ENCODE peak calls at places on chromosomes 13 and 19, in six cellular contexts. I, C, T, N, R and L are unnamed samples.

GRCh38 chr13:101941095-101941777 is 460.6 kb downstream of the FGF14 start:
- DNase-seq in I (no peak), C (no peak), T (peak; percentile 11), N (no peak), R (no peak), L (peak; percentile 66)

GRCh38 chr13:24671367-24672117 is 8.7 kb upstream of the ATP12A start:
- DNase-seq in I (peak; percentile 29), C (peak; percentile 50), T (peak; percentile 86), N (no peak), R (peak; percentile 54), L (peak; percentile 92)

GRCh38 chr13:40793339-40793738 is 3.9 kb downstream of the SLC25A15 start:
- DNase-seq in I (no peak), C (no peak), T (no peak), N (no peak), R (no peak), L (no peak)

GRCh38 chr13:76854209-76854608 is 32.0 kb downstream of the KCTD12 start:
- DNase-seq in I (no peak), C (no peak), T (no peak), N (no peak), R (no peak), L (no peak)

GRCh38 chr19:21463449-21464105 is 41.8 kb upstream of the ZNF429 start:
- DNase-seq in I (peak; percentile 86), C (peak; percentile 17), T (no peak), N (no peak), R (no peak), L (peak; percentile 23)

GRCh38 chr13:44471686-44472085 is 98.1 kb downstream of the SERP2 start:
- DNase-seq in I (no peak), C (no peak), T (peak; percentile 52), N (no peak), R (no peak), L (peak; percentile 73)

GRCh38 chr13:114068723-114069322 is 63.6 kb downstream of the RASA3 start:
- DNase-seq in I (no peak), C (peak; percentile 14), T (no peak), N (peak; percentile 13), R (no peak), L (peak; percentile 75)

GRCh38 chr19:50325310-50326100 is 3.7 kb downstream of the KCNC3 start:
- DNase-seq in I (peak; percentile 59), C (peak; percentile 62), T (peak; percentile 9), N (no peak), R (peak; percentile 84), L (peak; percentile 53)

GRCh38 chr13:24381539-24382265 is 72.3 kb downstream of the C1QTNF9 start:
- DNase-seq in I (no peak), C (no peak), T (no peak), N (no peak), R (no peak), L (peak; percentile 17)

GRCh38 chr19:12137541-12137940 is 2.6 kb downstream of the ZNF20 start:
- DNase-seq in I (no peak), C (no peak), T (no peak), N (no peak), R (peak; percentile 67), L (peak; percentile 9)

GRCh38 chr19:42074513-42075363 is 1.2 kb upstream of the ZNF574 start:
- DNase-seq in I (no peak), C (peak; percentile 43), T (no peak), N (no peak), R (no peak), L (no peak)

GRCh38 chr19:55118401-55118991 is 1.1 kb upstream of the PPP1R12C start:
- DNase-seq in I (peak; percentile 71), C (peak; percentile 35), T (no peak), N (no peak), R (no peak), L (peak; percentile 71)

GRCh38 chr13:54092686-54093085 is 1064.1 kb downstream of the OLFM4 start:
- DNase-seq in I (no peak), C (no peak), T (no peak), N (no peak), R (no peak), L (no peak)

GRCh38 chr19:37931941-37932655 is 25.1 kb downstream of the SIPA1L3 start:
- DNase-seq in I (peak; percentile 89), C (peak; percentile 89), T (peak; percentile 68), N (no peak), R (peak; percentile 84), L (peak; percentile 67)

GRCh38 chr13:110525328-110526319 is 35.9 kb downstream of the RAB20 start:
- DNase-seq in I (no peak), C (peak; percentile 46), T (no peak), N (no peak), R (no peak), L (no peak)

GRCh38 chr19:14674764-14675163 is at the start of gene ADGRE3:
- DNase-seq in I (no peak), C (no peak), T (no peak), N (no peak), R (no peak), L (peak; percentile 28)

GRCh38 chr19:47231215-47232054 is 436 bp upstream of the BBC3 start:
- DNase-seq in I (peak; percentile 90), C (peak; percentile 94), T (peak; percentile 83), N (peak; percentile 83), R (peak; percentile 88), L (peak; percentile 91)

GRCh38 chr19:55646889-55647731 is 902 bp upstream of the CCDC106 start:
- DNase-seq in I (no peak), C (no peak), T (no peak), N (no peak), R (no peak), L (no peak)

GRCh38 chr13:113147206-113147605 is 11.2 kb upstream of the PROZ start:
- DNase-seq in I (no peak), C (no peak), T (no peak), N (no peak), R (no peak), L (no peak)

GRCh38 chr13:114105351-114106225 is 26.8 kb downstream of the RASA3 start:
- DNase-seq in I (no peak), C (peak; percentile 9), T (no peak), N (peak; percentile 12), R (no peak), L (peak; percentile 52)

GRCh38 chr19:39408392-39409206 is 2.0 kb downstream of the ZFP36 start:
- DNase-seq in I (no peak), C (peak; percentile 61), T (no peak), N (no peak), R (no peak), L (peak; percentile 56)

GRCh38 chr19:3670258-3670795 is 29.9 kb downstream of the PIP5K1C start:
- DNase-seq in I (no peak), C (peak; percentile 68), T (peak; percentile 65), N (peak; percentile 81), R (no peak), L (peak; percentile 92)
- H3K4me3 ChIP-seq in I (no peak overlapping the region), C (peak overlapping the region; percentile 6), T (peak overlapping the region; percentile 24), N (peak overlapping the region; percentile 30), R (no peak overlapping the region), L (no peak overlapping the region)

DNA sequence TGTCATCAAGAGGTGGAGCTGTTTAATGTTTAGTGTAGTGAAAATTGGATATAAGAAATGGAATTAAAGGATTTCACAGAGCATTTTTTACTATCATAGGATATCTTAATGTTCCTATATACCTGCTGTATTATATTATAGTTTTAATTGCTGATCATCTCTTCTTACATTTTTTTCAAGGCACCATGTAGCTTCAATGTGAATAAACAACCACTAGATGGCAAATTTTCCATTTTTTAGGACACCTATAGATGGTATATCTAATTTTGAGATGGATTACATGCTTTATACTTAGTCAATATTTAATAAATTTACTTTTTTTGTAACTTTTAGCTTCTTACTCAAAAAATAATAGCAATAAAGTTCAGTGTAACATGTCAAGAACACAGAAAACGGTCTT is 9.0 kb upstream of the ATXN8OS start:
- DNase-seq in I (no peak), C (no peak), T (no peak), N (no peak), R (no peak), L (peak; percentile 31)
- TF ChIP-seq CTCF in I (peak; percentile 21), C (no peak), T (peak; percentile 24), N (no peak), R (no peak), L (peak; percentile 47)

GRCh38 chr13:28489536-28489935 is 5.4 kb downstream of the FLT1 start:
- DNase-seq in I (no peak), C (no peak), T (no peak), N (no peak), R (no peak), L (peak; percentile 72)

GRCh38 chr13:28493740-28494536 is 990 bp downstream of the FLT1 start:
- DNase-seq in I (no peak), C (no peak), T (no peak), N (no peak), R (no peak), L (no peak)

GRCh38 chr13:28492527-28493367 is 2.2 kb downstream of the FLT1 start:
- DNase-seq in I (no peak), C (no peak), T (no peak), N (no peak), R (no peak), L (no peak)

GRCh38 chr13:28488376-28489005 is 6.4 kb downstream of the FLT1 start:
- DNase-seq in I (no peak), C (no peak), T (no peak), N (no peak), R (no peak), L (no peak)

GRCh38 chr13:28489975-28490550 is 4.9 kb downstream of the FLT1 start:
- DNase-seq in I (no peak), C (no peak), T (no peak), N (no peak), R (no peak), L (no peak)
- H3K4me3 ChIP-seq in I (no peak overlapping the region), C (no peak overlapping the region), T (no peak overlapping the region), N (no peak overlapping the region), R (no peak overlapping the region), L (no peak overlapping the region)

DNA sequence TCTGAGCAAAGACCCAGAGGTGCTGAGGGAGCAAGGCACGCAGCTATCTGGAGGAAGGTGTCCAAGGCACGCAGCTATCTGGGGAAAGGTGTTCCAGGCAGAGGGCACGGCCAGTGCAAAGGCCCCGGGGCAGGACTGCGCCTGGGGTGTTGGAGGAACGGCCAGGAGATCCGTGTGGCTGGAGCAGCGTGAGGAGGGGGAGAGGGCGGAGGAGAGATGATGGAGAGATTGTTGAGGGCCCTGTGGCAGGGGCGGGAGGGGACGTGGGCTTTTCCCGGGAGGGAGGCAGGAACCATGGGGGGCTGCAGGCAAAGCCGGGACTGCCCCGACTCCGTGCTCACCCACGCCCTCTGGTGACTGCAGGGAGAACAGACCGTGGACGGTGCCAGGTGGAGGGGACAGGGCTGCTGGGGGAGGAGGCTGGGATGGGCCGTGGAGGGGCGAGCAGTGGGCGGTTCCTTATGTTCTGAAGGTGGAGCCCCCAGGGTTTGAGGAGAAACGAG is 13.3 kb upstream of the MISP start:
- DNase-seq in I (no peak), C (peak; percentile 72), T (no peak), N (no peak), R (peak; percentile 41), L (peak; percentile 50)
- TF ChIP-seq CTCF in I (peak; percentile 43), C (peak; percentile 74), T (peak; percentile 79), N (peak; percentile 56), R (peak; percentile 90), L (peak; percentile 77)

GRCh38 chr19:10292789-10293636 is 3.3 kb downstream of the ICAM5 start:
- DNase-seq in I (no peak), C (peak; percentile 14), T (no peak), N (no peak), R (no peak), L (no peak)
- H3K4me3 ChIP-seq in I (no peak overlapping the region), C (no peak overlapping the region), T (no peak overlapping the region), N (peak overlapping the region; percentile 14), R (no peak overlapping the region), L (peak overlapping the region; percentile 37)